ENCODE peak calls at places on chromosomes 6 and 20, in four cellular contexts. One of them, this sample, is unnamed.

GRCh38 chr20:7693761-7694160 is 246.5 kb downstream of the HAO1 start:
- DNase-seq in heart left ventricle: no peak
- DNase-seq in M059J: no peak
- DNase-seq in AG10803: peak; percentile 48
- DNase-seq in this sample: no peak

GRCh38 chr6:33454009-33454946 is at the start of gene ZBTB9:
- DNase-seq in heart left ventricle: peak; percentile 97
- DNase-seq in AG10803: peak; percentile 95
- DNase-seq in M059J: peak; percentile 97
- DNase-seq in this sample: peak; percentile 95

GRCh38 chr6:141744194-141744925 is 388.4 kb upstream of the GJE1 start:
- DNase-seq in heart left ventricle: no peak
- DNase-seq in M059J: peak; percentile 48
- DNase-seq in AG10803: no peak
- DNase-seq in this sample: peak; percentile 17

GRCh38 chr6:52610745-52611355 is 34.0 kb upstream of the TRAM2 start:
- DNase-seq in heart left ventricle: no peak
- DNase-seq in AG10803: peak; percentile 54
- DNase-seq in M059J: peak; percentile 91
- DNase-seq in this sample: peak; percentile 21

GRCh38 chr6:37693079-37693478 is 4.6 kb downstream of the MDGA1 start:
- DNase-seq in M059J: no peak
- DNase-seq in heart left ventricle: no peak
- DNase-seq in AG10803: no peak
- DNase-seq in this sample: no peak

GRCh38 chr6:53679446-53679933 is 13.9 kb upstream of the KLHL31 start:
- DNase-seq in M059J: peak; percentile 75
- DNase-seq in heart left ventricle: no peak
- DNase-seq in AG10803: peak; percentile 47
- DNase-seq in this sample: peak; percentile 58

GRCh38 chr6:63643862-63644261 is 8.3 kb downstream of the PHF3 start:
- DNase-seq in AG10803: peak; percentile 8
- DNase-seq in M059J: peak; percentile 49
- DNase-seq in heart left ventricle: no peak
- DNase-seq in this sample: no peak

GRCh38 chr6:137390264-137390787 is 103.9 kb downstream of the OLIG3 start:
- DNase-seq in M059J: no peak
- DNase-seq in AG10803: no peak
- DNase-seq in heart left ventricle: no peak
- DNase-seq in this sample: no peak

GRCh38 chr6:40037271-40037670 is 103.0 kb upstream of the MOCS1 start:
- DNase-seq in AG10803: no peak
- DNase-seq in M059J: no peak
- DNase-seq in heart left ventricle: no peak
- DNase-seq in this sample: no peak

GRCh38 chr6:18240230-18240629 is 24.1 kb downstream of the DEK start:
- DNase-seq in AG10803: no peak
- DNase-seq in M059J: no peak
- DNase-seq in heart left ventricle: no peak
- DNase-seq in this sample: no peak

GRCh38 chr6:157107915-157108651 is 215.2 kb downstream of the TMEM242 start:
- DNase-seq in AG10803: peak; percentile 88
- DNase-seq in heart left ventricle: no peak
- DNase-seq in M059J: peak; percentile 97
- DNase-seq in this sample: peak; percentile 62

This sample was measured in MCF 10A.